ENCODE peak calls at places on chromosomes 4 and X, in nine cellular contexts. C, M, V, U, W, Z, S, X and H are unnamed samples.

GRCh38 chr4:164350086-164350485 is 403.8 kb upstream of the SMIM31 start:
- DNase-seq in M (no peak), S (no peak), X (peak; percentile 17), Z (no peak), U (no peak), W (no peak), V (no peak), C (no peak), H (no peak)

GRCh38 chr4:95505149-95505548 is 43.6 kb downstream of the UNC5C start:
- DNase-seq in C (no peak), W (no peak), Z (peak; percentile 63), S (no peak), V (no peak), U (no peak), X (peak; percentile 55), M (no peak), H (peak; percentile 13)

GRCh38 chr4:122536001-122536400 is 79.5 kb upstream of the IL2 start:
- DNase-seq in C (no peak), M (no peak), U (no peak), W (no peak), X (peak; percentile 1), S (no peak), Z (peak; percentile 56), V (no peak), H (peak; percentile 38)

GRCh38 chr4:21451032-21451431 is 497.5 kb downstream of the KCNIP4 start:
- DNase-seq in V (no peak), M (no peak), W (no peak), Z (peak; percentile 2), S (peak; percentile 55), C (no peak), U (no peak), X (peak; percentile 4), H (peak; percentile 89)

GRCh38 chr4:183401473-183401872 is 43.0 kb upstream of the CDKN2AIP start:
- DNase-seq in Z (no peak), X (no peak), U (no peak), M (no peak), C (no peak), V (no peak), W (no peak), S (peak; percentile 22), H (no peak)

GRCh38 chrX:97806238-97806637 is 922.5 kb downstream of the RPA4 start:
- DNase-seq in W (peak; percentile 1), V (no peak), M (no peak), C (no peak), X (peak; percentile 75), U (no peak), S (peak; percentile 3), Z (no peak), H (no peak)

GRCh38 chr4:152680988-152681731 is 1.4 kb upstream of the TMEM154 start:
- DNase-seq in S (peak; percentile 83), U (no peak), Z (peak; percentile 42), V (no peak), M (peak; percentile 98), C (no peak), W (no peak), X (peak; percentile 59), H (peak; percentile 71)

GRCh38 chrX:154748712-154749339 is 2.1 kb downstream of the GAB3 start:
- DNase-seq in X (peak; percentile 50), S (peak; percentile 61), U (no peak), Z (peak; percentile 66), W (peak; percentile 44), M (peak; percentile 79), V (peak; percentile 14), C (peak; percentile 73), H (peak; percentile 66)

GRCh38 chrX:44871114-44871645 is 1.8 kb upstream of the KDM6A start:
- DNase-seq in Z (peak; percentile 16), M (peak; percentile 64), V (no peak), S (peak; percentile 59), U (no peak), X (no peak), W (no peak), C (no peak), H (no peak)

GRCh38 chr4:148216866-148217814 is 225.1 kb downstream of the NR3C2 start:
- DNase-seq in U (no peak), S (no peak), W (no peak), C (no peak), X (no peak), M (no peak), Z (peak; percentile 2), V (no peak), H (peak; percentile 27)

GRCh38 chr4:125590158-125590557 is 275.4 kb downstream of the FAT4 start:
- DNase-seq in X (no peak), M (no peak), C (no peak), W (no peak), U (no peak), V (no peak), S (no peak), Z (no peak), H (no peak)

GRCh38 chrX:625137-625691 is 5.4 kb upstream of the SHOX start:
- DNase-seq in M (no peak), S (no peak), V (no peak), X (no peak), Z (no peak), C (no peak), W (no peak), U (no peak), H (no peak)

GRCh38 chr4:128452415-128452814 is 164.8 kb upstream of the PGRMC2 start:
- DNase-seq in W (no peak), S (peak; percentile 25), V (no peak), M (no peak), Z (peak; percentile 31), U (no peak), C (no peak), X (no peak), H (peak; percentile 36)

GRCh38 chr4:2290974-2291704 is 29.2 kb upstream of the MXD4 start:
- DNase-seq in X (no peak), U (peak; percentile 41), C (no peak), Z (no peak), W (no peak), S (no peak), M (no peak), V (no peak), H (no peak)

GRCh38 chrX:28639502-28639901 is 52.3 kb downstream of the IL1RAPL1 start:
- DNase-seq in V (no peak), S (no peak), C (no peak), W (no peak), Z (no peak), X (peak; percentile 3), U (no peak), M (no peak), H (peak; percentile 37)

GRCh38 chrX:71532078-71532752 is 689 bp upstream of the OGT start:
- DNase-seq in S (peak; percentile 75), V (no peak), M (peak; percentile 65), X (peak; percentile 66), Z (no peak), W (no peak), C (peak; percentile 18), U (no peak), H (peak; percentile 44)

GRCh38 chr4:26619784-26620183 is 35.9 kb downstream of the TBC1D19 start:
- DNase-seq in Z (no peak), M (no peak), X (peak; percentile 77), C (no peak), U (no peak), V (no peak), W (peak; percentile 15), S (peak; percentile 49), H (peak; percentile 70)